ENCODE peak calls at places on chromosomes 1 and 21, in five cellular contexts. B, W, J, G and I are unnamed samples.

GRCh38 chr21:45029968-45030636 is 44.3 kb upstream of the ADARB1 start:
- DNase-seq in B (no peak), W (peak), J (no peak), G (no peak), I (no peak)

GRCh38 chr1:5994713-5995621 is 2.7 kb upstream of the NPHP4 start:
- DNase-seq in B (peak), W (peak), J (no peak), G (peak), I (no peak)

GRCh38 chr1:105964879-105965278 is 1091.6 kb upstream of the PRMT6 start:
- DNase-seq in B (no peak), W (no peak), J (no peak), G (no peak), I (no peak)

GRCh38 chr1:44377925-44378784 is 23.1 kb upstream of the ERI3 start:
- DNase-seq in B (peak), W (no peak), J (peak), G (peak), I (peak)

GRCh38 chr1:215744419-215744818 is 177.3 kb downstream of the KCTD3 start:
- DNase-seq in B (no peak), W (no peak), J (no peak), G (no peak), I (no peak)

GRCh38 chr1:162091681-162092524 is 22.4 kb downstream of the NOS1AP start:
- DNase-seq in B (no peak), W (no peak), J (peak), G (no peak), I (peak)

GRCh38 chr21:29342394-29342957 is 43.8 kb downstream of the BACH1 start:
- DNase-seq in B (peak), W (peak), J (no peak), G (no peak), I (no peak)

GRCh38 chr1:230901711-230902110 is 33.4 kb upstream of the C1orf198 start:
- DNase-seq in B (no peak), W (no peak), J (no peak), G (no peak), I (no peak)

GRCh38 chr1:235442788-235443429 is 61.3 kb downstream of the B3GALNT2 start:
- DNase-seq in B (no peak), W (no peak), J (peak), G (no peak), I (no peak)

GRCh38 chr1:222416001-222416791 is 131.7 kb downstream of the HHIPL2 start:
- DNase-seq in B (no peak), W (no peak), J (no peak), G (no peak), I (no peak)

GRCh38 chr21:41802684-41803083 is 35.8 kb upstream of the RIPK4 start:
- DNase-seq in B (peak), W (peak), J (peak), G (no peak), I (peak)

GRCh38 chr1:844472-845026 is 79.2 kb upstream of the SAMD11 start:
- DNase-seq in B (no peak), W (peak), J (no peak), G (peak), I (no peak)

GRCh38 chr1:26999440-26999987 is 6.0 kb downstream of the TRNP1 start:
- DNase-seq in B (peak), W (peak), J (peak), G (no peak), I (peak)

GRCh38 chr1:76577818-76578185 is 289.5 kb upstream of the ST6GALNAC5 start:
- DNase-seq in B (no peak), W (no peak), J (no peak), G (no peak), I (no peak)

GRCh38 chr1:109502368-109502851 is 7.1 kb downstream of the AMIGO1 start:
- DNase-seq in B (no peak), W (no peak), J (no peak), G (no peak), I (no peak)

GRCh38 chr1:66540434-66541032 is 6.6 kb downstream of the SGIP1 start:
- DNase-seq in B (no peak), W (no peak), J (no peak), G (no peak), I (no peak)

GRCh38 chr21:32803651-32804050 is 32.1 kb upstream of the PAXBP1 start:
- DNase-seq in B (no peak), W (no peak), J (peak), G (no peak), I (no peak)

GRCh38 chr1:183198463-183198862 is 12.4 kb downstream of the LAMC2 start:
- DNase-seq in B (no peak), W (no peak), J (no peak), G (no peak), I (no peak)

GRCh38 chr1:168697376-168697775 is 31.6 kb downstream of the DPT start:
- DNase-seq in B (no peak), W (no peak), J (no peak), G (no peak), I (no peak)

GRCh38 chr21:34890724-34891609 is 158.1 kb downstream of the RUNX1 start:
- DNase-seq in B (no peak), W (peak), J (no peak), G (no peak), I (no peak)

GRCh38 chr21:25857308-25858099 is 122.7 kb downstream of the GABPA start:
- DNase-seq in B (no peak), W (no peak), J (no peak), G (no peak), I (no peak)

GRCh38 chr1:11634759-11635158 is 19.5 kb downstream of the FBXO2 start:
- DNase-seq in B (no peak), W (no peak), J (no peak), G (no peak), I (no peak)

GRCh38 chr1:80594013-80594412 is 1206.7 kb upstream of the ADGRL2 start:
- DNase-seq in B (no peak), W (no peak), J (no peak), G (no peak), I (no peak)

GRCh38 chr1:207876129-207876528 is 34.8 kb downstream of the CD34 start:
- DNase-seq in B (no peak), W (no peak), J (no peak), G (no peak), I (peak)